ENCODE peak calls at places on chromosome 4, in seven cellular contexts. F is HCT116, I is SK-N-SH, E is GM12878, A is HepG2, O is K562, J is H1. R is an unnamed sample.

GRCh38 chr4:76654796-76655195 is 219.8 kb downstream of the SHROOM3 start:
- DNase-seq in F (no peak), I (no peak), E (no peak), A (no peak), O (no peak), J (no peak), R (no peak)

GRCh38 chr4:165394275-165394674 is 15.5 kb downstream of the CPE start:
- DNase-seq in F (no peak), I (no peak), E (no peak), A (no peak), O (no peak), J (no peak), R (no peak)

GRCh38 chr4:74364649-74365491 is at the start of gene EREG:
- DNase-seq in F (peak; percentile 74), I (peak; percentile 23), E (no peak), A (no peak), O (peak; percentile 36), J (peak; percentile 84), R (no peak)

GRCh38 chr4:108466936-108467902 is 153.2 kb upstream of the RPL34 start:
- DNase-seq in F (peak; percentile 6), I (no peak), E (peak; percentile 19), A (no peak), O (no peak), J (no peak), R (no peak)

GRCh38 chr4:87882321-87882720 is 49.6 kb downstream of the MEPE start:
- DNase-seq in F (no peak), I (no peak), E (no peak), A (no peak), O (no peak), J (no peak), R (no peak)

GRCh38 chr4:11592276-11592675 is 163.6 kb upstream of the HS3ST1 start:
- DNase-seq in F (no peak), I (no peak), E (no peak), A (no peak), O (no peak), J (no peak), R (no peak)

GRCh38 chr4:23838131-23838530 is 51.7 kb downstream of the PPARGC1A start:
- DNase-seq in F (no peak), I (no peak), E (no peak), A (no peak), O (no peak), J (no peak), R (no peak)

GRCh38 chr4:42574873-42575272 is 82.0 kb downstream of the ATP8A1 start:
- DNase-seq in F (no peak), I (no peak), E (no peak), A (no peak), O (no peak), J (no peak), R (no peak)

GRCh38 chr4:187770345-187770744 is 225.2 kb upstream of the ZFP42 start:
- DNase-seq in F (peak; percentile 2), I (no peak), E (no peak), A (no peak), O (no peak), J (no peak), R (peak; percentile 47)

GRCh38 chr4:26140150-26140898 is 180.5 kb upstream of the RBPJ start:
- DNase-seq in F (no peak), I (no peak), E (no peak), A (no peak), O (no peak), J (no peak), R (no peak)

GRCh38 chr4:141849778-141850177 is 213.4 kb downstream of the IL15 start:
- DNase-seq in F (no peak), I (no peak), E (no peak), A (no peak), O (no peak), J (no peak), R (no peak)

GRCh38 chr4:76600447-76600846 is 165.4 kb downstream of the SHROOM3 start:
- DNase-seq in F (no peak), I (no peak), E (no peak), A (no peak), O (no peak), J (no peak), R (no peak)

GRCh38 chr4:67651536-67651935 is 49.4 kb downstream of the UBA6 start:
- DNase-seq in F (no peak), I (no peak), E (no peak), A (no peak), O (no peak), J (no peak), R (no peak)

GRCh38 chr4:181821039-181822004 is 421.9 kb upstream of the TENM3 start:
- DNase-seq in F (no peak), I (no peak), E (no peak), A (no peak), O (no peak), J (no peak), R (peak; percentile 32)

GRCh38 chr4:8136529-8136928 is 22.1 kb downstream of the ABLIM2 start:
- DNase-seq in F (no peak), I (no peak), E (no peak), A (no peak), O (no peak), J (no peak), R (no peak)

GRCh38 chr4:112847045-112847444 is 202.4 kb upstream of the ANK2 start:
- DNase-seq in F (no peak), I (no peak), E (no peak), A (no peak), O (no peak), J (no peak), R (no peak)

GRCh38 chr4:118911162-118911791 is 22.6 kb downstream of the SYNPO2 start:
- DNase-seq in F (no peak), I (no peak), E (no peak), A (no peak), O (no peak), J (no peak), R (no peak)

GRCh38 chr4:534576-535151 is 35.7 kb downstream of the PIGG start:
- DNase-seq in F (no peak), I (no peak), E (no peak), A (no peak), O (no peak), J (no peak), R (no peak)

DNA sequence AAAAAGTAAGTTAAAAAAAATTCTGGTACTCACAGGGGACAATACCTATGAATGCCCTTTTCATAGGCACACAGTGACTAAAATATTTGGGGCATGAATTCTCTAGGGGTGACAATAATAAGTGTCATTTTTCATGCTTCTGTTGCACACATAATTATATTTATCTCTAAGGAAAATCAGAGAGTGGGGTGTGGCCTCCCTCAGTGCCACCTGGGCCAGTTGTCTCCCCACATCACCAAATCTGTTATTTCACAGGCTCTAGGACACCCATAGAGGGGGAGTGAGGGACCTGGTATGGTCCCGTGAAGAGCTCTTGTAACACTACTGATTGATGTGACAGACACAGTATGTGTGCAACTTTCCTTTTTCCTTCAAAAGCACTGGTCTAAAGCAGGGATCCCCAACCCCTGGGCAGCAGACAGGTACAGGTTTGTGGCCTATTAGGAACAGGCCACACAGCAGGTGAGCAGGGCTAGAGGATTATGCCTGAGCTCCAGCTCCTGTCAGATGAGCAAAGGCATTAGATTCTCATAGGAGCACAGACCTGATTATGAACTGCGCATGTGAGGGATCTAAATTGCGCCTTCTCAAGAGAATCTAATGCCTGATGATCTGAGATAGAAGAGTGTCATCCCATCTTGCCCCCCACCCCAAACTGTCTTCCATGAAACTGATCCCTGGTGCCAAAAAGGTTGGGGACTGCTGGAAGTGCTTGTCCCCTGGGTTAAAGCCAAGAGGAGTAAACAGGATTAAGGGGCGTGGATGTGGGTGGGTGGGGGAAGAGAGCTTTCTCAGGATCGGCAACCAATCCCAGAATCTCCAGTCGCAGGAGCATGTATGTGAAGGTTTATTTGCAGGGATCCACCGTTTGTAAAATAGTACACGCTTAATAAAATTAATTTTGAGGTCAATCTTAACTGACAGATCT is 850 bp downstream of the SLC9B1 start:
- DNase-seq in F (peak; percentile 26), I (peak; percentile 19), E (no peak), A (peak; percentile 7), O (peak; percentile 13), J (no peak), R (peak; percentile 60)
- TF ChIP-seq JUND in F (no peak), I (no peak), E (no peak), A (no peak), O (no peak), J (no peak), R (no peak)

DNA sequence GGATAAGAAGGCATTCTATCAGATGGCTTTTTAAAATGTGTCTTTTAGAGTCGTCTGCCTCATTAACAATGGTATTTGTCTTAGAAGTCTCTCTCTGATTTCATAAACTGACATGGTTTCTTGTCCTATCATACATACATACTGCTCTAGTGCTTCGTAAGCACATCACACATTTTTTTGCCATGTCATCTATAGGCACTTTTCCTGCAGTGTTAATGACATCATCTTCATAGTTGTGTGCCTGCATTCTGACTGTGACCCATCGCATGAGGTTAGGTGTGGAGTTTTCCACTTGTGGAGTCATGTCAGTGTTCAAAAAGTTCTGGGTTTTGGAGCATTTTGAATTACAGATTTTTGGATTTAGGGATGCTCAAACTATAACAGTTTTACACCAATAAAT is 361.6 kb upstream of the SPOCK3 start:
- DNase-seq in F (no peak), I (no peak), E (peak; percentile 1), A (no peak), O (no peak), J (no peak), R (no peak)
- TF ChIP-seq JUND in F (no peak), I (no peak), E (no peak), A (no peak), O (no peak), J (no peak), R (no peak)

DNA sequence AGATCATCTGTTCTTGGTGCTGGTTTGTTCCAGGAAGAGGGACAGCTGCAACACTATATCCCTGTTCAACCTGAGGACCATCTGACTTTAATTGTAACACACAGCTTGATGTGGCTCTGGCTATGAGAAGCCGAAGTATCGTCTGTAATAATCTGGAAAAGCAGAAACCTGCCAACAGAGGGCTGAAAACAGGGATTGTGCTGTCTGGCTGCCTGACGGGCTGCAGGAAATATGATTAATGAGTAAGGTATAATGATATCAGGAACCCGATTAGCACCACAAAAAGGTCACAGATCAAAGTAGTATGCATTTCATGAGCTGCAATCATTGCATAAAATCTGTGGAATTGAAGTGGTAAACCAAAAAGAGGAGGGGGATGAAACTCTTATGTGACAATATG is 170.4 kb upstream of the MAB21L2 start:
- DNase-seq in F (no peak), I (peak; percentile 60), E (no peak), A (no peak), O (no peak), J (no peak), R (no peak)
- TF ChIP-seq JUND in F (no peak), I (no peak), E (no peak), A (no peak), O (no peak), J (no peak), R (no peak)

DNA sequence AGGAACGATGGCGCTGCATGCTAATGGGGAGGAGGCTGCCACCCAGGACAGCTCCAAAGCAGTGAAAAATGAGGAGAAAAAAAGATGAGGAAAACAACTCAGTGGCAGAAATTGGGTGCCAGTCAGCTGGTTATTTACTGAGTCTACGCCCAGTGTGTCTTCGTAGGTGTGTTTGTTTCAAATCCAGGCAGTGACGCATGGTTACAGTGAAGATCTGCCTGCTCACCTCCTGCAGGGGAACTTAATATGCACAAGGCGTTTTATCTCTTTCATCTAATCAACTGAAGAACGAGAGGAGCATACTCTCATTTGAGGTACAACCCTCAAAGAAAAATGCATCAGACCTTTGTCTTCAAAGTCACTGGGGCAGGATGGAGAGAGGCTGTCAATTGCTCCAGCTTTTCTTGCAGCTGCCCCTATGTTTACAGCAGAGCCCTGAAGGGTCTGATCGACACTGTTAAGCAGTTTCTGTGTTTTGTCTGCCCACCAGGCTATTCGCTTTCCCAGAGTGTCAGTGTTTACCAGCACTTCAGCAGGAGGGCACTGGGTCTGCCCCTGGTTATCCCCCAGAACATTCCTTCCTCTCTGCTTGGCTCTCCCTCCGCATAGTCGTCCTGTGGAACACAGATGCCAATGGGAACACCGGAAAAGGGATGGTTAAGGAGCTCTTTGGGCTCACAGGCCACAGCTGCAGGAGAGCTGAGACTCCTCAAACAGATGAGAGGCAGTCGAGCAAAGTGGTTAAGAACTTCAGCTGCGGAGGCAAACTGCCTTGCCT is 71.1 kb upstream of the FBXW7 start:
- DNase-seq in F (no peak), I (peak; percentile 18), E (no peak), A (no peak), O (no peak), J (peak; percentile 43), R (no peak)
- TF ChIP-seq JUND in F (no peak), I (no peak), E (no peak), A (no peak), O (no peak), J (no peak), R (no peak)

R was measured in T47D.